ENCODE peak calls at places on chromosomes 3 and 15, in seven cellular contexts. E is astrocyte of the spinal cord, D is posterior vena cava, I is GM12891, W is putamen, M is A549, Y is NCI-H460. K is an unnamed sample.
A peak's percentile ranks its signal among the peaks of the same experiment; 100 is the strongest.

GRCh38 chr15:24394303-24394702 is 281.3 kb upstream of the NPAP1 start:
- DNase-seq in E (no peak), D (no peak), I (no peak), W (no peak), M (no peak), Y (no peak), K (no peak)

GRCh38 chr3:192188218-192188835 is 539.0 kb downstream of the FGF12 start:
- DNase-seq in E (peak; percentile 52), D (peak; percentile 80), I (peak; percentile 19), W (peak; percentile 24), M (peak; percentile 51), Y (peak; percentile 7), K (no peak)

GRCh38 chr3:142940000-142940399 is 23.5 kb downstream of the PAQR9 start:
- DNase-seq in E (no peak), D (no peak), I (no peak), W (no peak), M (no peak), Y (no peak), K (no peak)

GRCh38 chr3:153601422-153601853 is 439.4 kb downstream of the RAP2B start:
- DNase-seq in E (no peak), D (no peak), I (no peak), W (no peak), M (no peak), Y (no peak), K (no peak)

GRCh38 chr3:188397766-188398705 is 244.1 kb downstream of the LPP start:
- DNase-seq in E (no peak), D (no peak), I (no peak), W (no peak), M (no peak), Y (no peak), K (no peak)

GRCh38 chr15:60830479-60830878 is 351.5 kb upstream of the ICE2 start:
- DNase-seq in E (peak; percentile 15), D (no peak), I (no peak), W (no peak), M (no peak), Y (no peak), K (no peak)

GRCh38 chr15:97461212-97461611 is 499.3 kb upstream of the ARRDC4 start:
- DNase-seq in E (no peak), D (no peak), I (no peak), W (no peak), M (no peak), Y (no peak), K (no peak)

GRCh38 chr3:9902372-9903237 is at the start of gene IL17RE:
- DNase-seq in E (no peak), D (peak; percentile 54), I (no peak), W (peak; percentile 37), M (no peak), Y (no peak), K (no peak)

GRCh38 chr3:61637088-61638051 is 76.0 kb downstream of the PTPRG start:
- DNase-seq in E (no peak), D (no peak), I (peak; percentile 18), W (no peak), M (no peak), Y (no peak), K (no peak)

GRCh38 chr3:46979958-46980497 is 562 bp downstream of the NBEAL2 start:
- DNase-seq in E (no peak), D (peak; percentile 86), I (no peak), W (no peak), M (no peak), Y (no peak), K (no peak)

GRCh38 chr3:150346956-150347863 is 60.9 kb upstream of the TSC22D2 start:
- DNase-seq in E (peak; percentile 29), D (no peak), I (no peak), W (no peak), M (no peak), Y (no peak), K (no peak)

GRCh38 chr3:66076861-66077495 is 38.3 kb upstream of the MAGI1 start:
- DNase-seq in E (no peak), D (no peak), I (no peak), W (no peak), M (no peak), Y (no peak), K (no peak)

GRCh38 chr3:183285828-183286457 is 32.9 kb downstream of the B3GNT5 start:
- DNase-seq in E (peak; percentile 98), D (peak; percentile 95), I (peak; percentile 56), W (peak; percentile 46), M (peak; percentile 95), Y (peak; percentile 92), K (peak; percentile 95)

GRCh38 chr3:45914362-45915077 is 28.2 kb downstream of the CCR9 start:
- DNase-seq in E (no peak), D (no peak), I (no peak), W (no peak), M (no peak), Y (no peak), K (no peak)

GRCh38 chr15:39874890-39875549 is 45.0 kb downstream of the GPR176 start:
- DNase-seq in E (peak; percentile 43), D (no peak), I (no peak), W (no peak), M (peak; percentile 32), Y (peak; percentile 41), K (peak; percentile 22)

GRCh38 chr15:99433026-99433756 is 132.6 kb upstream of the MEF2A start:
- DNase-seq in E (no peak), D (peak; percentile 57), I (no peak), W (no peak), M (no peak), Y (no peak), K (no peak)

GRCh38 chr3:142117052-142117451 is 32.3 kb downstream of the TFDP2 start:
- DNase-seq in E (peak; percentile 77), D (no peak), I (no peak), W (no peak), M (no peak), Y (no peak), K (peak; percentile 90)

GRCh38 chr3:129240436-129240835 is 9.0 kb upstream of the COPG1 start:
- DNase-seq in E (no peak), D (no peak), I (no peak), W (no peak), M (no peak), Y (no peak), K (no peak)

GRCh38 chr3:43892535-43892934 is 201.8 kb downstream of the ABHD5 start:
- DNase-seq in E (no peak), D (no peak), I (peak; percentile 41), W (no peak), M (no peak), Y (no peak), K (no peak)

GRCh38 chr15:50415752-50416404 is 8.3 kb upstream of the USP8 start:
- DNase-seq in E (no peak), D (no peak), I (no peak), W (no peak), M (peak; percentile 47), Y (no peak), K (no peak)

GRCh38 chr3:45677045-45677436 is 12.2 kb upstream of the SACM1L start:
- DNase-seq in E (peak; percentile 45), D (no peak), I (no peak), W (no peak), M (peak; percentile 33), Y (no peak), K (no peak)

GRCh38 chr3:56467801-56468183 is 475 bp downstream of the ERC2 start:
- DNase-seq in E (no peak), D (no peak), I (no peak), W (no peak), M (no peak), Y (no peak), K (no peak)

GRCh38 chr3:71168043-71168720 is 415.3 kb downstream of the FOXP1 start:
- DNase-seq in E (peak; percentile 65), D (no peak), I (no peak), W (no peak), M (no peak), Y (no peak), K (no peak)

K was measured in kidney glomerular epithelial cell.